ENCODE peak calls at places on chromosomes 12 and 14, in eight cellular contexts. E is fibroblast of mammary gland; V is activated CD8-positive, alpha-beta T cell treated with anti-CD3 and anti-CD28 coated beads for 36 hours; R is GM10248; Q is activated naive CD4-positive, alpha-beta T cell treated with Interleukin-2 at 50 U/mL for 16 hours; N is astrocyte of the spinal cord; F is NCI-H1105; B is NB4. C is an unnamed sample.

GRCh38 chr12:46609281-46609623 is 216.5 kb downstream of the SLC38A4 start:
- DNase-seq in E (no peak), V (peak; percentile 8), R (no peak), Q (no peak), N (no peak), F (no peak), B (no peak), C (no peak)

GRCh38 chr12:63090716-63091115 is 60.3 kb downstream of the AVPR1A start:
- DNase-seq in E (no peak), V (no peak), R (no peak), Q (no peak), N (no peak), F (no peak), B (no peak), C (no peak)

GRCh38 chr12:46357438-46358324 is 14.9 kb downstream of the SLC38A2 start:
- DNase-seq in E (peak; percentile 90), V (no peak), R (no peak), Q (no peak), N (peak; percentile 76), F (no peak), B (peak; percentile 55), C (no peak)

GRCh38 chr14:70741482-70741881 is 67.8 kb downstream of the MAP3K9 start:
- DNase-seq in E (no peak), V (no peak), R (no peak), Q (no peak), N (no peak), F (no peak), B (no peak), C (no peak)

GRCh38 chr12:121334513-121335343 is 17.5 kb downstream of the ANAPC5 start:
- DNase-seq in E (peak; percentile 82), V (peak; percentile 8), R (peak; percentile 72), Q (no peak), N (peak; percentile 78), F (peak; percentile 50), B (peak; percentile 82), C (peak; percentile 79)

GRCh38 chr12:31584782-31585181 is 6.2 kb downstream of the DENND5B start:
- DNase-seq in E (no peak), V (no peak), R (no peak), Q (no peak), N (no peak), F (no peak), B (no peak), C (no peak)

GRCh38 chr14:50038398-50039119 is 77.8 kb downstream of the VCPKMT start:
- DNase-seq in E (peak; percentile 100), V (peak; percentile 90), R (peak; percentile 81), Q (peak; percentile 81), N (peak; percentile 93), F (no peak), B (peak; percentile 82), C (no peak)

GRCh38 chr14:23544511-23545447 is 6.8 kb downstream of the ZFHX2 start:
- DNase-seq in E (no peak), V (no peak), R (no peak), Q (no peak), N (no peak), F (peak; percentile 96), B (peak; percentile 33), C (peak; percentile 74)

GRCh38 chr14:49492151-49492550 is 94.0 kb downstream of the RPS29 start:
- DNase-seq in E (no peak), V (no peak), R (no peak), Q (no peak), N (no peak), F (no peak), B (no peak), C (no peak)

GRCh38 chr14:22314183-22314820 is 274.7 kb downstream of the DAD1 start:
- DNase-seq in E (peak; percentile 64), V (no peak), R (peak; percentile 68), Q (no peak), N (peak; percentile 63), F (peak; percentile 27), B (peak; percentile 74), C (peak; percentile 82)

GRCh38 chr14:61671086-61671485 is 24.2 kb upstream of the HIF1A start:
- DNase-seq in E (no peak), V (peak; percentile 62), R (peak; percentile 56), Q (peak; percentile 39), N (no peak), F (no peak), B (no peak), C (no peak)

GRCh38 chr12:15899282-15899870 is 11.8 kb upstream of the DERA start:
- DNase-seq in E (peak; percentile 32), V (no peak), R (no peak), Q (no peak), N (no peak), F (peak; percentile 15), B (peak; percentile 43), C (peak; percentile 34)

GRCh38 chr12:70248916-70249315 is 5.7 kb downstream of the CNOT2 start:
- DNase-seq in E (peak; percentile 45), V (no peak), R (no peak), Q (no peak), N (no peak), F (no peak), B (no peak), C (no peak)

GRCh38 chr12:5925646-5926045 is 19.4 kb downstream of the ANO2 start:
- DNase-seq in E (no peak), V (no peak), R (no peak), Q (no peak), N (no peak), F (no peak), B (no peak), C (no peak)

GRCh38 chr12:112798019-112798760 is 6.6 kb downstream of the RPH3A start:
- DNase-seq in E (no peak), V (no peak), R (no peak), Q (no peak), N (no peak), F (no peak), B (no peak), C (peak; percentile 20)

GRCh38 chr12:38761636-38762342 is 143.6 kb downstream of the CPNE8 start:
- DNase-seq in E (no peak), V (no peak), R (no peak), Q (no peak), N (no peak), F (no peak), B (no peak), C (no peak)

GRCh38 chr12:69698054-69698453 is 1.0 kb downstream of the BEST3 start:
- DNase-seq in E (no peak), V (no peak), R (no peak), Q (no peak), N (no peak), F (no peak), B (no peak), C (no peak)

GRCh38 chr14:69270097-69270496 is 10.1 kb downstream of the GALNT16 start:
- DNase-seq in E (no peak), V (no peak), R (no peak), Q (no peak), N (no peak), F (no peak), B (no peak), C (no peak)

GRCh38 chr14:100536141-100536540 is 51.1 kb downstream of the BEGAIN start:
- DNase-seq in E (no peak), V (no peak), R (no peak), Q (no peak), N (no peak), F (no peak), B (no peak), C (no peak)

GRCh38 chr12:30117483-30117882 is 333.7 kb upstream of the TMTC1 start:
- DNase-seq in E (no peak), V (no peak), R (no peak), Q (no peak), N (no peak), F (no peak), B (no peak), C (no peak)

GRCh38 chr14:49553892-49554291 is 32.3 kb downstream of the RPS29 start:
- DNase-seq in E (no peak), V (no peak), R (no peak), Q (no peak), N (no peak), F (peak; percentile 40), B (no peak), C (no peak)

GRCh38 chr14:85280074-85280473 is 249.9 kb upstream of the FLRT2 start:
- DNase-seq in E (peak; percentile 16), V (no peak), R (no peak), Q (no peak), N (no peak), F (no peak), B (no peak), C (no peak)

GRCh38 chr12:100450726-100451125 is 22.9 kb upstream of the NR1H4 start:
- DNase-seq in E (peak; percentile 11), V (no peak), R (no peak), Q (no peak), N (no peak), F (peak; percentile 28), B (no peak), C (no peak)

GRCh38 chr12:6195665-6196535 is 4.3 kb upstream of the CD9 start:
- DNase-seq in E (peak; percentile 88), V (peak; percentile 85), R (peak; percentile 90), Q (peak; percentile 78), N (peak; percentile 77), F (peak; percentile 79), B (peak; percentile 62), C (peak; percentile 83)

GRCh38 chr12:116319851-116320621 is 42.5 kb upstream of the MED13L start:
- DNase-seq in E (peak; percentile 99), V (peak; percentile 79), R (no peak), Q (no peak), N (peak; percentile 94), F (peak; percentile 8), B (peak; percentile 78), C (peak; percentile 48)

GRCh38 chr14:26887842-26888241 is 290.0 kb upstream of the NOVA1 start:
- DNase-seq in E (no peak), V (no peak), R (no peak), Q (no peak), N (no peak), F (no peak), B (no peak), C (no peak)

GRCh38 chr12:65765436-65765813 is 58.9 kb upstream of the HMGA2 start:
- DNase-seq in E (peak; percentile 82), V (no peak), R (no peak), Q (no peak), N (peak; percentile 64), F (no peak), B (no peak), C (no peak)

GRCh38 chr12:113416091-113416754 is 6.0 kb upstream of the SDSL start:
- DNase-seq in E (peak; percentile 26), V (no peak), R (no peak), Q (no peak), N (no peak), F (no peak), B (peak; percentile 59), C (no peak)

GRCh38 chr12:40691913-40692616 is at the start of gene CNTN1:
- DNase-seq in E (peak; percentile 57), V (no peak), R (peak; percentile 59), Q (no peak), N (peak; percentile 54), F (peak; percentile 92), B (no peak), C (peak; percentile 75)

GRCh38 chr14:68932686-68933085 is 46.4 kb downstream of the ACTN1 start:
- DNase-seq in E (no peak), V (no peak), R (no peak), Q (no peak), N (no peak), F (no peak), B (no peak), C (no peak)

GRCh38 chr12:109829667-109830066 is 3.5 kb downstream of the TRPV4 start:
- DNase-seq in E (no peak), V (no peak), R (no peak), Q (no peak), N (no peak), F (no peak), B (no peak), C (no peak)

GRCh38 chr14:101823511-101824120 is 62.1 kb downstream of the PPP2R5C start:
- DNase-seq in E (peak; percentile 50), V (peak; percentile 88), R (peak; percentile 41), Q (peak; percentile 87), N (no peak), F (no peak), B (no peak), C (no peak)

GRCh38 chr12:65608319-65608916 is 215.9 kb upstream of the HMGA2 start:
- DNase-seq in E (peak; percentile 43), V (no peak), R (no peak), Q (no peak), N (peak; percentile 56), F (no peak), B (no peak), C (no peak)

GRCh38 chr14:47040490-47040889 is 388.9 kb upstream of the RPL10L start:
- DNase-seq in E (peak; percentile 0), V (no peak), R (no peak), Q (no peak), N (no peak), F (no peak), B (peak; percentile 6), C (peak; percentile 19)

C was measured in globus pallidus.